ENCODE peak calls at places on chromosomes 4 and X, in seven cellular contexts. One of them, this sample, is unnamed.

GRCh38 chrX:129759576-129760061 is 20.1 kb upstream of the SASH3 start:
- DNase-seq in MCF 10A: peak
- DNase-seq in progenitor cell of endocrine pancreas: no peak
- DNase-seq in tibial nerve: peak
- DNase-seq in pancreas: no peak
- DNase-seq in foreskin keratinocyte: peak
- DNase-seq in AG04450: peak
- DNase-seq in this sample: peak

GRCh38 chrX:110218591-110218990 is 99.3 kb downstream of the AMMECR1 start:
- DNase-seq in pancreas: no peak
- DNase-seq in MCF 10A: peak
- DNase-seq in foreskin keratinocyte: peak
- DNase-seq in tibial nerve: no peak
- DNase-seq in progenitor cell of endocrine pancreas: no peak
- DNase-seq in AG04450: no peak
- DNase-seq in this sample: no peak

GRCh38 chr4:157170321-157170720 is 50.2 kb upstream of the GRIA2 start:
- DNase-seq in progenitor cell of endocrine pancreas: no peak
- DNase-seq in pancreas: no peak
- DNase-seq in foreskin keratinocyte: no peak
- DNase-seq in tibial nerve: no peak
- DNase-seq in MCF 10A: no peak
- DNase-seq in AG04450: no peak
- DNase-seq in this sample: no peak

GRCh38 chr4:158873795-158874359 is 105.1 kb downstream of the FNIP2 start:
- DNase-seq in tibial nerve: no peak
- DNase-seq in progenitor cell of endocrine pancreas: no peak
- DNase-seq in MCF 10A: peak
- DNase-seq in pancreas: no peak
- DNase-seq in AG04450: peak
- DNase-seq in foreskin keratinocyte: peak
- DNase-seq in this sample: peak

GRCh38 chr4:124111922-124112321 is 600.6 kb downstream of the ANKRD50 start:
- DNase-seq in tibial nerve: no peak
- DNase-seq in MCF 10A: peak
- DNase-seq in progenitor cell of endocrine pancreas: peak
- DNase-seq in foreskin keratinocyte: peak
- DNase-seq in pancreas: no peak
- DNase-seq in AG04450: peak
- DNase-seq in this sample: no peak

GRCh38 chr4:110196871-110197420 is 1.5 kb downstream of the ELOVL6 start:
- DNase-seq in AG04450: no peak
- DNase-seq in progenitor cell of endocrine pancreas: no peak
- DNase-seq in tibial nerve: peak
- DNase-seq in MCF 10A: peak
- DNase-seq in pancreas: no peak
- DNase-seq in foreskin keratinocyte: peak
- DNase-seq in this sample: peak

GRCh38 chr4:43837604-43838003 is 611.0 kb downstream of the KCTD8 start:
- DNase-seq in AG04450: no peak
- DNase-seq in tibial nerve: no peak
- DNase-seq in pancreas: no peak
- DNase-seq in progenitor cell of endocrine pancreas: no peak
- DNase-seq in foreskin keratinocyte: no peak
- DNase-seq in MCF 10A: no peak
- DNase-seq in this sample: no peak

GRCh38 chr4:150119492-150119891 is 41.2 kb downstream of the DCLK2 start:
- DNase-seq in foreskin keratinocyte: peak
- DNase-seq in tibial nerve: no peak
- DNase-seq in progenitor cell of endocrine pancreas: no peak
- DNase-seq in MCF 10A: no peak
- DNase-seq in pancreas: no peak
- DNase-seq in AG04450: no peak
- DNase-seq in this sample: no peak

GRCh38 chr4:65344278-65344825 is 325.9 kb downstream of the EPHA5 start:
- DNase-seq in pancreas: no peak
- DNase-seq in AG04450: no peak
- DNase-seq in foreskin keratinocyte: peak
- DNase-seq in progenitor cell of endocrine pancreas: no peak
- DNase-seq in MCF 10A: no peak
- DNase-seq in tibial nerve: no peak
- DNase-seq in this sample: no peak

GRCh38 chrX:146224442-146224841 is 406.8 kb downstream of the SLITRK2 start:
- DNase-seq in foreskin keratinocyte: no peak
- DNase-seq in progenitor cell of endocrine pancreas: no peak
- DNase-seq in pancreas: no peak
- DNase-seq in MCF 10A: peak
- DNase-seq in tibial nerve: no peak
- DNase-seq in AG04450: no peak
- DNase-seq in this sample: no peak
- TF ChIP-seq CTCF in foreskin keratinocyte: no peak
- TF ChIP-seq CTCF in progenitor cell of endocrine pancreas: peak
- TF ChIP-seq CTCF in pancreas: no peak
- TF ChIP-seq CTCF in MCF 10A: peak
- TF ChIP-seq CTCF in tibial nerve: no peak
- TF ChIP-seq CTCF in AG04450: no peak
- TF ChIP-seq CTCF in this sample: no peak

DNA sequence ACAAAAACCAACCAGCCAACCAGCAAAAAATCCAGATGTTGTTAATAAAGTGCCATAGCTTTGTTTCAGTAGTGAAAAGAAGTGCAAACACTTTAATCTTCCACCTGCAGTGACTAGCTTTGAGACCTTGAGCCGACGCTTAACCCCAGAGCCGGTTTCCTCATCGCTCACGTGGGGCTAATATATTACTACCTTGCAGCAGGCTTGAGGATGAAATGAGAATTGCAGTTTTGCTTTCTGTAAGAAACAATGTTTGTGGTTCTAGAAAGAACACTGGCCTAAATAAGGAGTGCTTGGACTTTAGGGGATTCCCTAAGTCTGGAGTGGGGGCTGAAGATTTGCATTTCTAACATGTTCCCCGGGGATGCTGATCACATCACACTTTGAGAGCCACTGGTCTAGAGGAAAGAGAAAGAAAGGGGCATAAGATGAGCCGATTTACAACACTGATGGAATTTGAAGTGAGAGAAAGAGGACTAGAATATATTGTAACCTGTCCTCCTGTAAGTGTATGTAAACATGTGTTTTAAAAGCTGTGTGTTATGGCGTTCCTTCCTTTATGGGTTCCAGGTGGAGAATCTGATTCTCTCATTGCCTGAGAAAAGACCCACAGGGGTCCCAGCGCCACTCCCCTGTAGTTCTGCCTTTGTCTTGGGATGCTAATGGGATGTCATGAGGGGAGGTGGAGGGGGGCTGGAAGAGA is 1.4 kb downstream of the FGF2 start:
- DNase-seq in foreskin keratinocyte: peak
- DNase-seq in pancreas: no peak
- DNase-seq in MCF 10A: peak
- DNase-seq in tibial nerve: peak
- DNase-seq in AG04450: no peak
- DNase-seq in progenitor cell of endocrine pancreas: no peak
- DNase-seq in this sample: peak
- TF ChIP-seq CTCF in foreskin keratinocyte: peak
- TF ChIP-seq CTCF in pancreas: no peak
- TF ChIP-seq CTCF in MCF 10A: no peak
- TF ChIP-seq CTCF in tibial nerve: peak
- TF ChIP-seq CTCF in AG04450: peak
- TF ChIP-seq CTCF in progenitor cell of endocrine pancreas: no peak
- TF ChIP-seq CTCF in this sample: peak

GRCh38 chr4:136186650-136187049 is 1345.6 kb downstream of the PCDH18 start:
- DNase-seq in foreskin keratinocyte: no peak
- DNase-seq in tibial nerve: no peak
- DNase-seq in pancreas: no peak
- DNase-seq in MCF 10A: no peak
- DNase-seq in AG04450: no peak
- DNase-seq in progenitor cell of endocrine pancreas: no peak
- DNase-seq in this sample: no peak

DNA sequence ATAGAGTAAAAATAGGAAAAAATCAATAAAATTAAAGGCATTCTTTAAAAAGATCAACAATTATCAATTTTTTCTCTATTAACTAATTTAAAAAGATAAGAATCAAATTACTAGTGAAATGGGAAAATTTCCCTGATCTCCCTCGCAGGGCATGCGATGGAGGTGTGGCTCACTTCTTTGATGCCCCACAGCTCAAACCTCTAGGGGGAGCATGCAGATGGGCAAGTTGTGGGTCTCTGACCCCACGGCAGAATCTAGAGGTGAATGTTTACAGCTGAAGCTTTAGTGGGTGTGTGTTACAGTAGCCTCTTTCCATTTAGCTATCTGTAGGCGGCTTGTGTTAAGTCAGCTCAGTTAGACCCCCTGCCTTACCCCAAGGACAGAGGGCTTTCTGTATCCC is 1348.8 kb downstream of the PCDH18 start:
- DNase-seq in tibial nerve: no peak
- DNase-seq in MCF 10A: no peak
- DNase-seq in progenitor cell of endocrine pancreas: no peak
- DNase-seq in pancreas: no peak
- DNase-seq in AG04450: no peak
- DNase-seq in foreskin keratinocyte: no peak
- DNase-seq in this sample: no peak
- TF ChIP-seq CTCF in tibial nerve: no peak
- TF ChIP-seq CTCF in MCF 10A: no peak
- TF ChIP-seq CTCF in progenitor cell of endocrine pancreas: no peak
- TF ChIP-seq CTCF in pancreas: no peak
- TF ChIP-seq CTCF in AG04450: no peak
- TF ChIP-seq CTCF in foreskin keratinocyte: no peak
- TF ChIP-seq CTCF in this sample: no peak

GRCh38 chrX:46836701-46837542 is at the start of gene RP2:
- DNase-seq in foreskin keratinocyte: peak
- DNase-seq in tibial nerve: peak
- DNase-seq in progenitor cell of endocrine pancreas: peak
- DNase-seq in pancreas: peak
- DNase-seq in AG04450: peak
- DNase-seq in MCF 10A: peak
- DNase-seq in this sample: peak
- TF ChIP-seq CTCF in foreskin keratinocyte: peak
- TF ChIP-seq CTCF in tibial nerve: peak
- TF ChIP-seq CTCF in progenitor cell of endocrine pancreas: peak
- TF ChIP-seq CTCF in pancreas: peak
- TF ChIP-seq CTCF in AG04450: no peak
- TF ChIP-seq CTCF in MCF 10A: no peak
- TF ChIP-seq CTCF in this sample: no peak

GRCh38 chrX:141278306-141278705 is 36.0 kb upstream of the SPANXC start:
- DNase-seq in tibial nerve: no peak
- DNase-seq in AG04450: no peak
- DNase-seq in foreskin keratinocyte: peak
- DNase-seq in progenitor cell of endocrine pancreas: no peak
- DNase-seq in MCF 10A: peak
- DNase-seq in pancreas: no peak
- DNase-seq in this sample: peak
- TF ChIP-seq CTCF in tibial nerve: no peak
- TF ChIP-seq CTCF in AG04450: peak
- TF ChIP-seq CTCF in foreskin keratinocyte: peak
- TF ChIP-seq CTCF in progenitor cell of endocrine pancreas: peak
- TF ChIP-seq CTCF in MCF 10A: peak
- TF ChIP-seq CTCF in pancreas: peak
- TF ChIP-seq CTCF in this sample: no peak

DNA sequence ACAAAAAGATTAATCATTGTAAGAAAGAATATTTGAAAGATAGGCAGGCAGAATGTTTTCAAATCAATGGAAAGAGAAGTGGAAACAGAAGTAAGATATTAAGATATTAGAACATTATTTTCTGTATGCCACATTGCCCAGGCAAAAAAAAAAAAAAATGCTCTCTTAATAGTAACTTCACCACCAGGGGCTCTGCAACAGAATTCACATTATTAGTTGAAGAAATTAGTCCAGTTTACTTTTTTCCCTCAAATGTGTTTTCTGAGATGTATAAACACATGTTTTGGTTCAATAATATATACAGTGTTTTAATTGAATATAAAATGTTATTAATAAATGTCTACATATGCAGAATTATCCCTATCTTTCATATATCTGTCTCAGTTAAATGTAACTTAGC is 78.0 kb upstream of the ADAD1 start:
- DNase-seq in foreskin keratinocyte: no peak
- DNase-seq in MCF 10A: no peak
- DNase-seq in progenitor cell of endocrine pancreas: no peak
- DNase-seq in AG04450: no peak
- DNase-seq in pancreas: no peak
- DNase-seq in tibial nerve: no peak
- DNase-seq in this sample: no peak
- TF ChIP-seq CTCF in foreskin keratinocyte: no peak
- TF ChIP-seq CTCF in MCF 10A: no peak
- TF ChIP-seq CTCF in progenitor cell of endocrine pancreas: peak
- TF ChIP-seq CTCF in AG04450: peak
- TF ChIP-seq CTCF in pancreas: no peak
- TF ChIP-seq CTCF in tibial nerve: no peak
- TF ChIP-seq CTCF in this sample: peak

DNA sequence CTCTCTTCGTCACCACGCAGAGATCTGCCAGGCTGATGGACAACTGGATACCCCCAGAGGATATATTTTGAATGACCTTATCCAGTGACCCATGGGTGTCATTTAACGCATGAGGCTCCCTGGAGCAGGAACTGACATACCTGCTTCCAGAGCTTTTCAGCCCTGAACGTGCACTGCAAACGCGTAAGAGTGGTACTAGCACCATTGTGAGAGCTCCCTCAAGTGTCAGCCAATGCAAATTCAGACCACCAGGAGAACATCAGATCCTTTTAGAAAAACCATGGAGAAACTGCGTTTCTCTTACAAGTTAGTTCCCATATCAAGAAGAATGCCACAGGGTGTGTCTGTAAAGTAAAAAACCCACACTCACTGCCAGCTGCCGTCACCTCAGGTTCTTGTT is 7.3 kb downstream of the TREX2 start:
- DNase-seq in progenitor cell of endocrine pancreas: no peak
- DNase-seq in tibial nerve: no peak
- DNase-seq in pancreas: no peak
- DNase-seq in foreskin keratinocyte: no peak
- DNase-seq in MCF 10A: no peak
- DNase-seq in AG04450: no peak
- DNase-seq in this sample: peak
- TF ChIP-seq CTCF in progenitor cell of endocrine pancreas: peak
- TF ChIP-seq CTCF in tibial nerve: no peak
- TF ChIP-seq CTCF in pancreas: no peak
- TF ChIP-seq CTCF in foreskin keratinocyte: peak
- TF ChIP-seq CTCF in MCF 10A: no peak
- TF ChIP-seq CTCF in AG04450: peak
- TF ChIP-seq CTCF in this sample: no peak

GRCh38 chrX:140697618-140698017 is 11.9 kb upstream of the LINC00632 start:
- DNase-seq in MCF 10A: no peak
- DNase-seq in AG04450: no peak
- DNase-seq in foreskin keratinocyte: no peak
- DNase-seq in pancreas: no peak
- DNase-seq in progenitor cell of endocrine pancreas: no peak
- DNase-seq in tibial nerve: no peak
- DNase-seq in this sample: no peak
- TF ChIP-seq CTCF in MCF 10A: no peak
- TF ChIP-seq CTCF in AG04450: peak
- TF ChIP-seq CTCF in foreskin keratinocyte: no peak
- TF ChIP-seq CTCF in pancreas: no peak
- TF ChIP-seq CTCF in progenitor cell of endocrine pancreas: peak
- TF ChIP-seq CTCF in tibial nerve: no peak
- TF ChIP-seq CTCF in this sample: no peak

DNA sequence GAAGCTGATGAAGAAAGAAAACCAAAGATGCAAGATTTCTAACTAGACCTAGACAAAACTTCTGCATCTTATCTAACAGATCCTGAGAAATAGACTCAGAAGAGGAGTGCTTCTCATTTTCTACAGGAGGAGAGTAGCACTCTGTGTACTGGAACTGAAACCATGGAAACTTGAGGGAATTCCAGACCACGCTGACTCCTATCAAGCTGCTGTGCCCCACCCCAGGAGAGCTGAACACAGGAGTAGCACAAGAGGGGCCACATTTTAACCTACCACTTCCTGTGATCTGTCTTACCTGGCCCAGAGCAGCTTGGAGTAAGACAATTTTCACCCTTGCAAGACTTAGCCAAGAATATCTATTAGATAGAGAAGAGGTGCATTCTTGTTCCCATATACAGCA is 248.9 kb downstream of the SCFD2 start:
- DNase-seq in foreskin keratinocyte: no peak
- DNase-seq in tibial nerve: no peak
- DNase-seq in MCF 10A: no peak
- DNase-seq in progenitor cell of endocrine pancreas: no peak
- DNase-seq in pancreas: no peak
- DNase-seq in AG04450: no peak
- DNase-seq in this sample: no peak
- TF ChIP-seq CTCF in foreskin keratinocyte: no peak
- TF ChIP-seq CTCF in tibial nerve: no peak
- TF ChIP-seq CTCF in MCF 10A: no peak
- TF ChIP-seq CTCF in progenitor cell of endocrine pancreas: no peak
- TF ChIP-seq CTCF in pancreas: no peak
- TF ChIP-seq CTCF in AG04450: no peak
- TF ChIP-seq CTCF in this sample: no peak

This sample was measured in activated CD8-positive, alpha-beta T cell treated with anti-CD3 and anti-CD28 coated beads for 36 hours.